ENCODE peak calls at places on chromosome 22, in six cellular contexts. T is psoas muscle, Q is GM13976, I is uterus, D is stomach, K is GM10248. E is an unnamed sample.

GRCh38 chr22:25706197-25706596 is 35.8 kb upstream of the MYO18B start:
- DNase-seq in T (no peak), Q (no peak), I (no peak), D (no peak), K (no peak), E (no peak)

GRCh38 chr22:29456211-29456671 is 17.9 kb downstream of the RFPL1 start:
- DNase-seq in T (no peak), Q (no peak), I (no peak), D (no peak), K (no peak), E (no peak)

GRCh38 chr22:39253427-39254070 is 8.8 kb upstream of the PDGFB start:
- DNase-seq in T (peak; percentile 73), Q (peak; percentile 75), I (peak; percentile 73), D (peak; percentile 89), K (peak; percentile 69), E (no peak)

GRCh38 chr22:33401291-33401690 is 343.1 kb upstream of the SYN3 start:
- DNase-seq in T (no peak), Q (no peak), I (no peak), D (no peak), K (no peak), E (no peak)

GRCh38 chr22:35887296-35887875 is 141.2 kb downstream of the RBFOX2 start:
- DNase-seq in T (no peak), Q (no peak), I (no peak), D (no peak), K (no peak), E (no peak)

GRCh38 chr22:29842740-29843139 is 4.7 kb upstream of the ASCC2 start:
- DNase-seq in T (no peak), Q (no peak), I (no peak), D (no peak), K (no peak), E (no peak)

GRCh38 chr22:40183029-40183581 is 5.4 kb downstream of the TNRC6B start:
- DNase-seq in T (no peak), Q (no peak), I (no peak), D (no peak), K (no peak), E (no peak)

GRCh38 chr22:30483169-30483568 is 11.4 kb upstream of the SEC14L3 start:
- DNase-seq in T (no peak), Q (no peak), I (no peak), D (no peak), K (no peak), E (no peak)

GRCh38 chr22:39205344-39206021 is 39.3 kb downstream of the PDGFB start:
- DNase-seq in T (no peak), Q (peak; percentile 63), I (no peak), D (no peak), K (peak; percentile 47), E (no peak)

GRCh38 chr22:31630331-31631329 is 31.4 kb downstream of the PISD start:
- DNase-seq in T (peak; percentile 89), Q (peak; percentile 82), I (peak; percentile 81), D (peak; percentile 79), K (peak; percentile 80), E (no peak)
- TF ChIP-seq CTCF in T (no peak), Q (no peak), I (peak; percentile 21), D (no peak), K (no peak), E (no peak)

DNA sequence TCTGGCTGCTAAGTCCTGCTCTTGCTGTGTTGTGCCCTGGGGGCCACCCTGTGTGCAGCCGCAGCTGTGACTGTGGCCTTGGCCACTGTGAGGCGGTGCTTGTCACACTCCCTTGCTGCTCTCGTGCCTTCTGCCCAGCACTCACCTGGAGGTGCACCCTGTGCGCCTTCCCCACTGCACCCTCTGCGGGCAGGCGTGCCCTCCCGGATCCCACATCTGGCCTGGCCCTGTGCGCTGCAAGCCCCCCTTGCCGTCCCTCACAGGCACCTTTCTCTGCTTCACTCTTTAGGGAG is 27.2 kb downstream of the TBX1 start:
- DNase-seq in T (no peak), Q (no peak), I (no peak), D (no peak), K (no peak), E (no peak)
- TF ChIP-seq CTCF in T (no peak), Q (no peak), I (no peak), D (no peak), K (no peak), E (no peak)

GRCh38 chr22:31947296-31947695 is 3.0 kb downstream of the YWHAH start:
- DNase-seq in T (no peak), Q (peak; percentile 66), I (no peak), D (no peak), K (peak; percentile 65), E (no peak)
- TF ChIP-seq CTCF in T (peak; percentile 30), Q (peak; percentile 77), I (peak; percentile 39), D (no peak), K (peak; percentile 80), E (peak; percentile 76)

DNA sequence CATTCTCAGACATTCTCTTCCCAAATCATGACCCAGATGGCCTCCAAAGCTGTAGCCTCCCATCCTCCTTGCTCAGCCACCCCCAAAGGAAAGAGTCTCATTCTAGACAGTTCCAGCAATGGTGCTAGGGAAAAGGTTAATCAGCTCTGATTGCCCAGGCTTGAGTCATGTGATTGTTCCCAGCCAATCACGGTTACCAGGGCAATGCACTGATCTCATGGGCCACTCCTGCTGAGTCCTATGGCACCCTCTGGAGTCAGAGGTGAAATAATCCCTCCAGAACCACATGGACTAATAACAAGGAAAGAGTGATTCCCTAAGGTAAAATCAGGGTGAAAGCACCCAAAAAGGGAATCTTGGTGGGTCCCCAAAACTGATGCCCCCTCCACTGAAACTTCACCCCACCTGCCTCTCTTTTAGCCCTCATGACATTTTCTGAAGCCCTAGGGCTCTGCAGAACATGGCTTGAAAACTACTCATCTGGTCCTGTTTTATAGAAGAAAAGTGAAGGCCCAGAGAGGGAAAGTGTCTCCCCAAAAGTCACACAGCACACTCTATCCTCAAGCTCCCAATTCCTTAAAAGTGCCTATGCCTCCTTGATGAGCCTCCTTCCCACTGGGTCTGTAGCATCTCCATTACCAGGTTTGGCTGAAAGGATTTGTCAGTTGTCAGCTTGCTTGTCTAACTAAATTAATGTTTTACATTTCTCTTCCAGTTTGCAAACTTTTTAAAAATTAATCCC is 203.7 kb downstream of the MN1 start:
- DNase-seq in T (no peak), Q (no peak), I (no peak), D (no peak), K (no peak), E (no peak)
- TF ChIP-seq CTCF in T (no peak), Q (no peak), I (no peak), D (no peak), K (no peak), E (no peak)

GRCh38 chr22:21726650-21727049 is 8.9 kb downstream of the YPEL1 start:
- DNase-seq in T (no peak), Q (peak; percentile 76), I (no peak), D (no peak), K (peak; percentile 75), E (no peak)
- TF ChIP-seq CTCF in T (no peak), Q (peak; percentile 22), I (no peak), D (no peak), K (peak; percentile 42), E (peak; percentile 68)

GRCh38 chr22:17891427-17892167 is 117.3 kb upstream of the BID start:
- DNase-seq in T (peak; percentile 54), Q (no peak), I (no peak), D (no peak), K (peak; percentile 45), E (no peak)
- TF ChIP-seq CTCF in T (peak; percentile 72), Q (no peak), I (peak; percentile 20), D (no peak), K (peak; percentile 47), E (peak; percentile 50)